ENCODE peak calls at places on chromosomes 5 and 9, in four cellular contexts. E is right lobe of liver, U is ovary, O is H1. Q is an unnamed sample.
A peak's percentile ranks its signal among the peaks of the same experiment; 100 is the strongest.

GRCh38 chr5:96537386-96537785 is 104.3 kb upstream of the PCSK1 start:
- DNase-seq in E (no peak), U (no peak), O (no peak), Q (no peak)

GRCh38 chr5:43312699-43313034 is 545 bp downstream of the HMGCS1 start:
- DNase-seq in E (no peak), U (no peak), O (no peak), Q (no peak)

GRCh38 chr5:78062645-78063044 is 231.9 kb downstream of the AP3B1 start:
- DNase-seq in E (no peak), U (no peak), O (no peak), Q (no peak)

GRCh38 chr5:59189482-59189881 is 606.6 kb downstream of the RAB3C start:
- DNase-seq in E (no peak), U (no peak), O (no peak), Q (no peak)

GRCh38 chr5:138508958-138509357 is 34.1 kb downstream of the ETF1 start:
- DNase-seq in E (no peak), U (no peak), O (no peak), Q (no peak)

GRCh38 chr5:172891716-172892421 is 57.8 kb downstream of the ERGIC1 start:
- DNase-seq in E (peak; percentile 74), U (peak; percentile 80), O (no peak), Q (peak; percentile 82)

GRCh38 chr9:121050128-121050988 is at the start of gene C5:
- DNase-seq in E (no peak), U (no peak), O (no peak), Q (no peak)

GRCh38 chr9:2493106-2493505 is 128.5 kb upstream of the VLDLR start:
- DNase-seq in E (no peak), U (peak; percentile 59), O (no peak), Q (no peak)

GRCh38 chr5:116573279-116573616 is 1.4 kb downstream of the SEMA6A start:
- DNase-seq in E (peak; percentile 35), U (peak; percentile 46), O (peak; percentile 55), Q (peak; percentile 63)

GRCh38 chr5:57853929-57854697 is 371.5 kb upstream of the ACTBL2 start:
- DNase-seq in E (no peak), U (no peak), O (no peak), Q (no peak)

GRCh38 chr9:91818647-91819403 is 131.2 kb downstream of the ROR2 start:
- DNase-seq in E (no peak), U (peak; percentile 30), O (no peak), Q (no peak)

GRCh38 chr5:94908889-94909480 is 290.5 kb downstream of the SLF1 start:
- DNase-seq in E (no peak), U (no peak), O (no peak), Q (no peak)

GRCh38 chr5:167524941-167525485 is 766.4 kb upstream of the WWC1 start:
- DNase-seq in E (no peak), U (no peak), O (no peak), Q (no peak)

GRCh38 chr5:135131801-135132675 is 98.0 kb upstream of the PITX1 start:
- DNase-seq in E (no peak), U (no peak), O (no peak), Q (no peak)

GRCh38 chr9:125805057-125805456 is 57.9 kb downstream of the PBX3 start:
- DNase-seq in E (no peak), U (no peak), O (no peak), Q (no peak)

GRCh38 chr5:1830571-1831228 is 29.5 kb downstream of the NDUFS6 start:
- DNase-seq in E (no peak), U (no peak), O (no peak), Q (peak; percentile 27)

GRCh38 chr9:79664375-79664825 is 92.6 kb downstream of the TLE4 start:
- DNase-seq in E (no peak), U (no peak), O (no peak), Q (no peak)

GRCh38 chr9:127116946-127117345 is 5.5 kb downstream of the ANGPTL2 start:
- DNase-seq in E (no peak), U (no peak), O (no peak), Q (peak; percentile 25)

GRCh38 chr9:27701664-27702063 is 128.4 kb upstream of the C9orf72 start:
- DNase-seq in E (no peak), U (no peak), O (no peak), Q (no peak)

GRCh38 chr5:72355706-72356299 is 35.6 kb downstream of the PTCD2 start:
- DNase-seq in E (no peak), U (no peak), O (no peak), Q (no peak)

GRCh38 chr5:147756566-147756965 is 26.0 kb downstream of the JAKMIP2 start:
- DNase-seq in E (no peak), U (no peak), O (no peak), Q (no peak)

GRCh38 chr9:70053864-70054263 is 10.2 kb downstream of the MAMDC2 start:
- DNase-seq in E (no peak), U (no peak), O (no peak), Q (no peak)

GRCh38 chr9:137422668-137423000 is 328 bp downstream of the EXD3 start:
- DNase-seq in E (peak; percentile 51), U (no peak), O (peak; percentile 75), Q (no peak)

GRCh38 chr5:96294887-96295209 is 138.2 kb downstream of the PCSK1 start:
- DNase-seq in E (no peak), U (no peak), O (no peak), Q (no peak)

GRCh38 chr5:31478901-31479300 is 53.0 kb downstream of the DROSHA start:
- DNase-seq in E (no peak), U (no peak), O (no peak), Q (no peak)

GRCh38 chr5:179269781-179270543 is 75.3 kb downstream of the ADAMTS2 start:
- DNase-seq in E (peak; percentile 10), U (peak; percentile 28), O (no peak), Q (peak; percentile 61)

GRCh38 chr5:95526871-95527270 is 27.9 kb downstream of the SKIC3 start:
- DNase-seq in E (no peak), U (no peak), O (no peak), Q (no peak)

GRCh38 chr9:20125721-20126120 is 336.9 kb upstream of the SLC24A2 start:
- DNase-seq in E (no peak), U (no peak), O (no peak), Q (no peak)

GRCh38 chr9:14250779-14251145 is 63.2 kb downstream of the NFIB start:
- DNase-seq in E (no peak), U (no peak), O (no peak), Q (no peak)

GRCh38 chr9:61673664-61674381 is 484.0 kb downstream of the SPATA31A7 start:
- DNase-seq in E (no peak), U (no peak), O (no peak), Q (peak; percentile 57)
- H3K9me3 ChIP-seq in E (no peaks in the 10 kb centered on the region), U (no peaks in the 10 kb centered on the region), O (peaks cover 9% of the 10 kb centered on the region), Q (no peaks in the 10 kb centered on the region)

DNA sequence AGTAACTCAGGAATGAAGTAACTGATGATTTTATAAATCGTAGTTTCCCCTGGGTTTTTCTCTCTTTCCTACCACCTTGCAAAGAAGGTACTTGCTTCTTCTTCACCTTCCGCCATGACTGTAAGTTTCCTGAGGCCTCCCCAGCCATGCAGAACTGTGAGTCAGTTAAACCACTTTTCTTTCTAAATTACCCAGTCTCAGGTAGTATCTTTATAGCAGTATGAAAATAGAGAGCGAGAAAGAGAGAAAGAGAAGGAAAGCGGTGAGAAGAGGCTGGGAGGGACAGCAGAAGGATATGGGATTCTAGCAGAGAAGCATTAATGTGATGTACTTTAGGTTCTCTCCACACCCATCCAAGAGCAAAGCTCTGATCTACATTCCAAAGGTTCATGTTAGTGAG is 185.1 kb upstream of the PTGER4 start:
- DNase-seq in E (no peak), U (no peak), O (no peak), Q (no peak)
- H3K4me1 ChIP-seq in E (no peaks in the 10 kb centered on the region), U (no peaks in the 10 kb centered on the region), O (peaks cover 3% of the 10 kb centered on the region), Q (peaks cover 4% of the 10 kb centered on the region)

GRCh38 chr5:55634866-55635265 is 77.3 kb downstream of the SLC38A9 start:
- DNase-seq in E (no peak), U (no peak), O (no peak), Q (no peak)
- H3K9me3 ChIP-seq in E (no peaks in the 10 kb centered on the region), U (no peaks in the 10 kb centered on the region), O (no peaks in the 10 kb centered on the region), Q (no peaks in the 10 kb centered on the region)

GRCh38 chr5:150500328-150500841 is 7.5 kb upstream of the NDST1 start:
- DNase-seq in E (no peak), U (no peak), O (no peak), Q (no peak)
- H3K4me1 ChIP-seq in E (peaks cover 92% of the 10 kb centered on the region), U (peaks cover 59% of the 10 kb centered on the region), O (peaks cover 28% of the 10 kb centered on the region), Q (peaks cover 93% of the 10 kb centered on the region)

GRCh38 chr5:158224200-158224599 is 365.3 kb upstream of the CLINT1 start:
- DNase-seq in E (no peak), U (no peak), O (no peak), Q (no peak)
- H3K9me3 ChIP-seq in E (no peaks in the 10 kb centered on the region), U (no peaks in the 10 kb centered on the region), O (no peaks in the 10 kb centered on the region), Q (no peaks in the 10 kb centered on the region)

DNA sequence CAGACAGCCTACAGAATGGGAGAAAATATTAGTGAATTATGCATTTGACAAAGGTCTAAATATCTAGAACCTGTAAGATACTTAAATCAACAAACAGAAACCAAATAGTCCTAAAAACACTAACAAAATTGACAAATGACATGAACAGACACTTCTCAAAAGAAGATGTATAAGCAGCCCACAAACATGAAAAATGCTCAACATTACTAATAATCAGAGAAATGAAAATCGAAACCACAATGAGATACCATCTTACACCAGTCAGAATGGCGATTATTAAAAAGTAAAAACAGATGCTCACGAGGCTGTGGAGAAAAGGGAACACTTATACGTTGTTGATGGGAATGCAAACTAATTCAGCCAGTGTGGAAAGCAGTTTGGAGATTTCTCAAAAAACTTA is 1186.8 kb downstream of the DTWD2 start:
- DNase-seq in E (no peak), U (no peak), O (no peak), Q (no peak)
- H3K4me1 ChIP-seq in E (no peaks in the 10 kb centered on the region), U (no peaks in the 10 kb centered on the region), O (no peaks in the 10 kb centered on the region), Q (no peaks in the 10 kb centered on the region)